ENCODE peak calls at places on chromosomes 16 and 17, in five cellular contexts. U, N, P, Q and Y are unnamed samples.

GRCh38 chr16:11312718-11313492 is 31.8 kb upstream of the PRM1 start:
- DNase-seq in U (peak; percentile 59), N (peak; percentile 73), P (no peak), Q (no peak), Y (peak; percentile 77)

GRCh38 chr17:40615295-40615988 is 32.2 kb downstream of the SMARCE1 start:
- DNase-seq in U (peak; percentile 57), N (peak; percentile 22), P (peak; percentile 23), Q (peak; percentile 43), Y (peak; percentile 32)

GRCh38 chr17:74011963-74012362 is 191.5 kb upstream of the RPL38 start:
- DNase-seq in U (no peak), N (no peak), P (no peak), Q (no peak), Y (peak; percentile 31)

GRCh38 chr17:79947351-79948031 is 88.2 kb downstream of the TBC1D16 start:
- DNase-seq in U (no peak), N (peak; percentile 96), P (no peak), Q (no peak), Y (no peak)

GRCh38 chr17:82031303-82031884 is at the start of gene RAC3:
- DNase-seq in U (no peak), N (no peak), P (no peak), Q (no peak), Y (no peak)

GRCh38 chr16:77290451-77291110 is 91.4 kb downstream of the SYCE1L start:
- DNase-seq in U (no peak), N (peak; percentile 76), P (no peak), Q (no peak), Y (peak; percentile 64)

GRCh38 chr16:64950262-64950661 is 171.6 kb downstream of the CDH11 start:
- DNase-seq in U (no peak), N (no peak), P (no peak), Q (no peak), Y (no peak)

GRCh38 chr17:66829386-66829864 is 5.5 kb upstream of the CACNG5 start:
- DNase-seq in U (peak; percentile 52), N (peak; percentile 61), P (peak; percentile 26), Q (peak; percentile 44), Y (peak; percentile 54)

GRCh38 chr17:35879748-35880654 is at the start of gene CCL5:
- DNase-seq in U (no peak), N (no peak), P (peak; percentile 9), Q (no peak), Y (no peak)

GRCh38 chr16:58127634-58128033 is 1.5 kb downstream of the CFAP20 start:
- DNase-seq in U (no peak), N (no peak), P (peak; percentile 30), Q (no peak), Y (peak; percentile 15)
- TF ChIP-seq CTCF in U (no peak), N (peak; percentile 35), P (no peak), Q (no peak), Y (peak; percentile 50)

GRCh38 chr17:71444011-71444574 is 676.7 kb upstream of the SOX9 start:
- DNase-seq in U (no peak), N (no peak), P (no peak), Q (no peak), Y (no peak)
- TF ChIP-seq CTCF in U (no peak), N (no peak), P (no peak), Q (no peak), Y (no peak)

GRCh38 chr17:51119415-51120356 is 982 bp downstream of the SPAG9 start:
- DNase-seq in U (peak; percentile 44), N (peak; percentile 31), P (peak; percentile 10), Q (no peak), Y (peak; percentile 41)
- TF ChIP-seq CTCF in U (no peak), N (no peak), P (peak; percentile 44), Q (no peak), Y (peak; percentile 43)

GRCh38 chr16:89381788-89382187 is 108.6 kb downstream of the ANKRD11 start:
- DNase-seq in U (no peak), N (no peak), P (no peak), Q (no peak), Y (no peak)

GRCh38 chr16:89385712-89386111 is 104.6 kb downstream of the ANKRD11 start:
- DNase-seq in U (no peak), N (no peak), P (no peak), Q (no peak), Y (no peak)

GRCh38 chr16:89380681-89381080 is 109.7 kb downstream of the ANKRD11 start:
- DNase-seq in U (no peak), N (no peak), P (no peak), Q (no peak), Y (no peak)

GRCh38 chr16:89384282-89384681 is 106.1 kb downstream of the ANKRD11 start:
- DNase-seq in U (no peak), N (no peak), P (no peak), Q (no peak), Y (no peak)

GRCh38 chr16:89383095-89384003 is 107.0 kb downstream of the ANKRD11 start:
- DNase-seq in U (peak; percentile 71), N (no peak), P (no peak), Q (peak; percentile 21), Y (no peak)
- TF ChIP-seq CTCF in U (no peak), N (no peak), P (no peak), Q (peak; percentile 14), Y (no peak)